ENCODE peak calls at places on chromosome 1, in ten cellular contexts. One of them, this sample, is unnamed. For H3K27me3, the result is how much of the 10 kb centered on the place peaks cover.

GRCh38 chr1:236154671-236155398 is 12.5 kb downstream of the GPR137B start:
- DNase-seq in CD8-positive, alpha-beta T cell: no peak
- DNase-seq in right atrium auricular region: no peak
- DNase-seq in upper lobe of right lung: peak
- DNase-seq in HCT116: no peak
- DNase-seq in GM12878: no peak
- DNase-seq in Peyer's patch: no peak
- DNase-seq in pancreas: no peak
- DNase-seq in stomach: no peak
- DNase-seq in neural progenitor cell: no peak
- DNase-seq in this sample: no peak

GRCh38 chr1:47694011-47694890 is 256.4 kb downstream of the FOXD2 start:
- DNase-seq in neural progenitor cell: no peak
- DNase-seq in Peyer's patch: no peak
- DNase-seq in stomach: peak
- DNase-seq in GM12878: no peak
- DNase-seq in CD8-positive, alpha-beta T cell: no peak
- DNase-seq in upper lobe of right lung: peak
- DNase-seq in right atrium auricular region: peak
- DNase-seq in HCT116: no peak
- DNase-seq in pancreas: peak
- DNase-seq in this sample: no peak

GRCh38 chr1:90964444-90965035 is 57.3 kb downstream of the ZNF644 start:
- DNase-seq in right atrium auricular region: no peak
- DNase-seq in upper lobe of right lung: no peak
- DNase-seq in HCT116: peak
- DNase-seq in stomach: no peak
- DNase-seq in Peyer's patch: no peak
- DNase-seq in GM12878: no peak
- DNase-seq in pancreas: no peak
- DNase-seq in neural progenitor cell: peak
- DNase-seq in CD8-positive, alpha-beta T cell: no peak
- DNase-seq in this sample: no peak

GRCh38 chr1:41517039-41517438 is 32.6 kb upstream of the EDN2 start:
- DNase-seq in Peyer's patch: no peak
- DNase-seq in HCT116: no peak
- DNase-seq in stomach: no peak
- DNase-seq in GM12878: no peak
- DNase-seq in right atrium auricular region: no peak
- DNase-seq in neural progenitor cell: no peak
- DNase-seq in upper lobe of right lung: no peak
- DNase-seq in CD8-positive, alpha-beta T cell: no peak
- DNase-seq in pancreas: peak
- DNase-seq in this sample: no peak

GRCh38 chr1:114320586-114320985 is 166.9 kb upstream of the SYT6 start:
- DNase-seq in stomach: no peak
- DNase-seq in right atrium auricular region: no peak
- DNase-seq in upper lobe of right lung: no peak
- DNase-seq in neural progenitor cell: no peak
- DNase-seq in Peyer's patch: no peak
- DNase-seq in pancreas: no peak
- DNase-seq in HCT116: no peak
- DNase-seq in CD8-positive, alpha-beta T cell: no peak
- DNase-seq in GM12878: no peak
- DNase-seq in this sample: peak

GRCh38 chr1:204418174-204419063 is 6.8 kb upstream of the PPP1R15B start:
- DNase-seq in pancreas: no peak
- DNase-seq in Peyer's patch: no peak
- DNase-seq in GM12878: no peak
- DNase-seq in upper lobe of right lung: no peak
- DNase-seq in HCT116: no peak
- DNase-seq in CD8-positive, alpha-beta T cell: no peak
- DNase-seq in right atrium auricular region: peak
- DNase-seq in neural progenitor cell: no peak
- DNase-seq in stomach: no peak
- DNase-seq in this sample: no peak

GRCh38 chr1:230270185-230270939 is 155.8 kb downstream of the PGBD5 start:
- DNase-seq in upper lobe of right lung: no peak
- DNase-seq in neural progenitor cell: no peak
- DNase-seq in stomach: no peak
- DNase-seq in pancreas: no peak
- DNase-seq in GM12878: peak
- DNase-seq in CD8-positive, alpha-beta T cell: no peak
- DNase-seq in Peyer's patch: no peak
- DNase-seq in right atrium auricular region: no peak
- DNase-seq in HCT116: no peak
- DNase-seq in this sample: no peak

GRCh38 chr1:7642781-7643180 is 128.3 kb upstream of the VAMP3 start:
- DNase-seq in stomach: no peak
- DNase-seq in right atrium auricular region: no peak
- DNase-seq in HCT116: no peak
- DNase-seq in pancreas: no peak
- DNase-seq in upper lobe of right lung: no peak
- DNase-seq in neural progenitor cell: no peak
- DNase-seq in GM12878: no peak
- DNase-seq in CD8-positive, alpha-beta T cell: no peak
- DNase-seq in Peyer's patch: no peak
- DNase-seq in this sample: no peak

GRCh38 chr1:16019580-16020277 is 1.9 kb upstream of the HSPB7 start:
- DNase-seq in GM12878: no peak
- DNase-seq in neural progenitor cell: no peak
- DNase-seq in right atrium auricular region: no peak
- DNase-seq in stomach: no peak
- DNase-seq in HCT116: no peak
- DNase-seq in pancreas: no peak
- DNase-seq in upper lobe of right lung: no peak
- DNase-seq in Peyer's patch: no peak
- DNase-seq in CD8-positive, alpha-beta T cell: no peak
- DNase-seq in this sample: no peak

GRCh38 chr1:153251087-153251486 is 8.4 kb upstream of the LORICRIN start:
- DNase-seq in pancreas: no peak
- DNase-seq in HCT116: no peak
- DNase-seq in neural progenitor cell: no peak
- DNase-seq in Peyer's patch: no peak
- DNase-seq in GM12878: no peak
- DNase-seq in stomach: no peak
- DNase-seq in upper lobe of right lung: no peak
- DNase-seq in right atrium auricular region: no peak
- DNase-seq in CD8-positive, alpha-beta T cell: no peak
- DNase-seq in this sample: no peak

GRCh38 chr1:153242160-153242559 is 17.3 kb upstream of the LORICRIN start:
- DNase-seq in neural progenitor cell: no peak
- DNase-seq in upper lobe of right lung: no peak
- DNase-seq in pancreas: no peak
- DNase-seq in right atrium auricular region: no peak
- DNase-seq in HCT116: no peak
- DNase-seq in Peyer's patch: no peak
- DNase-seq in CD8-positive, alpha-beta T cell: no peak
- DNase-seq in GM12878: no peak
- DNase-seq in stomach: no peak
- DNase-seq in this sample: no peak

GRCh38 chr1:153245466-153245865 is 14.0 kb upstream of the LORICRIN start:
- DNase-seq in upper lobe of right lung: no peak
- DNase-seq in HCT116: no peak
- DNase-seq in pancreas: no peak
- DNase-seq in GM12878: no peak
- DNase-seq in CD8-positive, alpha-beta T cell: no peak
- DNase-seq in stomach: no peak
- DNase-seq in neural progenitor cell: no peak
- DNase-seq in Peyer's patch: no peak
- DNase-seq in right atrium auricular region: peak
- DNase-seq in this sample: no peak

GRCh38 chr1:153248480-153248879 is 11.0 kb upstream of the LORICRIN start:
- DNase-seq in pancreas: no peak
- DNase-seq in GM12878: no peak
- DNase-seq in neural progenitor cell: no peak
- DNase-seq in HCT116: no peak
- DNase-seq in stomach: no peak
- DNase-seq in Peyer's patch: no peak
- DNase-seq in CD8-positive, alpha-beta T cell: no peak
- DNase-seq in upper lobe of right lung: no peak
- DNase-seq in right atrium auricular region: peak
- DNase-seq in this sample: no peak

GRCh38 chr1:153246825-153247224 is 12.7 kb upstream of the LORICRIN start:
- DNase-seq in GM12878: no peak
- DNase-seq in stomach: no peak
- DNase-seq in right atrium auricular region: peak
- DNase-seq in neural progenitor cell: no peak
- DNase-seq in Peyer's patch: no peak
- DNase-seq in upper lobe of right lung: no peak
- DNase-seq in HCT116: no peak
- DNase-seq in CD8-positive, alpha-beta T cell: no peak
- DNase-seq in pancreas: no peak
- DNase-seq in this sample: no peak
- TF ChIP-seq CTCF in GM12878: no peak
- TF ChIP-seq CTCF in stomach: no peak
- TF ChIP-seq CTCF in right atrium auricular region: no peak
- TF ChIP-seq CTCF in neural progenitor cell: no peak
- TF ChIP-seq CTCF in Peyer's patch: no peak
- TF ChIP-seq CTCF in upper lobe of right lung: no peak
- TF ChIP-seq CTCF in HCT116: no peak
- TF ChIP-seq CTCF in CD8-positive, alpha-beta T cell: no peak
- TF ChIP-seq CTCF in pancreas: no peak
- TF ChIP-seq CTCF in this sample: no peak

GRCh38 chr1:205449254-205449749 is 6.5 kb downstream of the BLACAT1 start:
- DNase-seq in GM12878: no peak
- DNase-seq in right atrium auricular region: no peak
- DNase-seq in neural progenitor cell: peak
- DNase-seq in CD8-positive, alpha-beta T cell: no peak
- DNase-seq in upper lobe of right lung: no peak
- DNase-seq in pancreas: no peak
- DNase-seq in HCT116: no peak
- DNase-seq in Peyer's patch: no peak
- DNase-seq in stomach: no peak
- DNase-seq in this sample: no peak

GRCh38 chr1:205449750-205450443 is 5.9 kb downstream of the BLACAT1 start:
- DNase-seq in GM12878: no peak
- DNase-seq in HCT116: peak
- DNase-seq in stomach: peak
- DNase-seq in pancreas: peak
- DNase-seq in upper lobe of right lung: peak
- DNase-seq in CD8-positive, alpha-beta T cell: no peak
- DNase-seq in neural progenitor cell: peak
- DNase-seq in right atrium auricular region: no peak
- DNase-seq in Peyer's patch: peak
- DNase-seq in this sample: peak

GRCh38 chr1:205447457-205448415 is 8.1 kb downstream of the BLACAT1 start:
- DNase-seq in right atrium auricular region: no peak
- DNase-seq in CD8-positive, alpha-beta T cell: no peak
- DNase-seq in Peyer's patch: peak
- DNase-seq in neural progenitor cell: peak
- DNase-seq in GM12878: no peak
- DNase-seq in HCT116: no peak
- DNase-seq in upper lobe of right lung: no peak
- DNase-seq in pancreas: no peak
- DNase-seq in stomach: no peak
- DNase-seq in this sample: no peak

GRCh38 chr1:205450448-205450847 is 5.4 kb downstream of the BLACAT1 start:
- DNase-seq in neural progenitor cell: peak
- DNase-seq in pancreas: no peak
- DNase-seq in upper lobe of right lung: no peak
- DNase-seq in CD8-positive, alpha-beta T cell: no peak
- DNase-seq in stomach: no peak
- DNase-seq in right atrium auricular region: no peak
- DNase-seq in GM12878: no peak
- DNase-seq in Peyer's patch: no peak
- DNase-seq in HCT116: peak
- DNase-seq in this sample: peak

DNA sequence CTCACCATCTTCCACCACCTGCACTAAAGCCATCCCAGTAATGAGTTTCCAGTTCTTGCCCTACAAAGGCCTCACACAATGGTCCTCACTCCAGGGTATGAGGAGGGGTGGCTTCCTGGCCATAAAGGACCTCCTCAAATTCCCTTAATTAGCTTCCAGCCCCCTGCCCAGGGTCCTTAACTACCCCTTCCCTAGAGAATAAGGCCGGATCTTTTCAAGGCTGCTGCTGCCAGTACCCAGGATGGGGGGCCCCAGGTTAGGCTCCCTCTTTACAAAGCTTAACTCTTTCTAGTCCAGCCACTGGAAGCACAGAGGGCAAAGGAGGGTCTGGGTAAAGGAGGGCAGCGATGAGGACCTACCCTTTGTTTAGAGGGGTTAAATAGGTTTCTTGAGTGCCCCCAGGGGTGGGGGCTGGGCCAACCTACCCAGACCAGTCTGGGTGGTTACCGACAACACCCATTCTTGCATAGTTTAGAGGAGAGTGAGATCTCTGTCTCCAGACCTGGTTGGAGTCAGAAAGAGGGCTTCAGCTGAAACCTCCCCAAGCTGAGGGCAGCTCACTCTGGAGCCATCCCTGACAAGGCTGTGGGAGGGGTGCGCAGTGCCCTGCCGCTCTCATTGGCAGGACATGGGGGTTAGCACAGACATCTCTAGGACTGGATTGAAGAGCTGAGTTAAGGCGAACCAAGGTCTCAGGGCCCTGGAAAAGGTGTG is 7.1 kb downstream of the BLACAT1 start:
- DNase-seq in neural progenitor cell: peak
- DNase-seq in right atrium auricular region: no peak
- DNase-seq in Peyer's patch: peak
- DNase-seq in stomach: no peak
- DNase-seq in upper lobe of right lung: no peak
- DNase-seq in CD8-positive, alpha-beta T cell: no peak
- DNase-seq in HCT116: no peak
- DNase-seq in GM12878: no peak
- DNase-seq in pancreas: no peak
- DNase-seq in this sample: no peak
- H3K27ac ChIP-seq in neural progenitor cell: peak
- H3K27ac ChIP-seq in right atrium auricular region: no peak
- H3K27ac ChIP-seq in Peyer's patch: no peak
- H3K27ac ChIP-seq in stomach: no peak
- H3K27ac ChIP-seq in upper lobe of right lung: peak
- H3K27ac ChIP-seq in CD8-positive, alpha-beta T cell: no peak
- H3K27ac ChIP-seq in HCT116: peak
- H3K27ac ChIP-seq in GM12878: no peak
- H3K27ac ChIP-seq in pancreas: no peak
- H3K27ac ChIP-seq in this sample: peak

GRCh38 chr1:30684881-30685795 is 38.2 kb downstream of the MATN1 start:
- DNase-seq in stomach: peak
- DNase-seq in neural progenitor cell: peak
- DNase-seq in GM12878: no peak
- DNase-seq in upper lobe of right lung: peak
- DNase-seq in right atrium auricular region: no peak
- DNase-seq in HCT116: peak
- DNase-seq in pancreas: peak
- DNase-seq in Peyer's patch: peak
- DNase-seq in CD8-positive, alpha-beta T cell: peak
- DNase-seq in this sample: no peak
- H3K27me3 ChIP-seq in stomach: under half
- H3K27me3 ChIP-seq in neural progenitor cell: under half
- H3K27me3 ChIP-seq in GM12878: under half
- H3K27me3 ChIP-seq in upper lobe of right lung: half or more
- H3K27me3 ChIP-seq in right atrium auricular region: under half
- H3K27me3 ChIP-seq in HCT116: under half
- H3K27me3 ChIP-seq in pancreas: under half
- H3K27me3 ChIP-seq in Peyer's patch: under half
- H3K27me3 ChIP-seq in CD8-positive, alpha-beta T cell: under half
- H3K27me3 ChIP-seq in this sample: under half

DNA sequence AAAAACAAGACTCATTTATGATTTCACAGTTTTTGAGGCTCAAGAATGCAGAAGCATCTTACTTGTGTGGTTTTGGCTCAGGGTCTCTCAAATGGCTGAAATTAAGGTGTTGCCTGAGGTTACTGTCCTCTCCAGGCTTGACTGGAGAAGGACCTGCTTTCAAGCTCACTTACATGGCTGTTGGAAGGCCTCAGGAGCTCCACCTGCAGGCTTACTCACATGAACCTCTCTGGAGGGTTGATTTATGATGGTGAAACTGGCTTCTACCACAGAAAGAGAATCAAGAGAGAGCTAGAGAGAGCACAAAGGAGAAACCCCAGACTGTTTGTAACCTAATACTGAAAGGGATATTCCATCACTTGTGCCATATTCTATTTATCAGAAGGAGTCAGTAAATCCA is 6.2 kb upstream of the KCNK2 start:
- DNase-seq in Peyer's patch: no peak
- DNase-seq in pancreas: no peak
- DNase-seq in CD8-positive, alpha-beta T cell: no peak
- DNase-seq in stomach: no peak
- DNase-seq in GM12878: no peak
- DNase-seq in HCT116: peak
- DNase-seq in upper lobe of right lung: no peak
- DNase-seq in neural progenitor cell: peak
- DNase-seq in right atrium auricular region: no peak
- DNase-seq in this sample: peak
- TF ChIP-seq CTCF in Peyer's patch: no peak
- TF ChIP-seq CTCF in pancreas: no peak
- TF ChIP-seq CTCF in CD8-positive, alpha-beta T cell: no peak
- TF ChIP-seq CTCF in stomach: peak
- TF ChIP-seq CTCF in GM12878: peak
- TF ChIP-seq CTCF in HCT116: peak
- TF ChIP-seq CTCF in upper lobe of right lung: no peak
- TF ChIP-seq CTCF in neural progenitor cell: peak
- TF ChIP-seq CTCF in right atrium auricular region: no peak
- TF ChIP-seq CTCF in this sample: peak

This sample was measured in foreskin keratinocyte.